ENCODE peak calls at places on chromosomes 11 and 22, in eight cellular contexts. T is SK-N-SH, G is DND-41, K is HepG2, U is mesenchymal stem cell, L is neuronal stem cell, B is NT2/D1, M is kidney. F is an unnamed sample.

GRCh38 chr22:24420977-24421343 is 6.4 kb upstream of the ADORA2A start:
- DNase-seq in M (no peak), B (no peak), U (no peak), T (no peak), L (no peak), G (no peak), K (no peak), F (no peak)

GRCh38 chr11:123483058-123483457 is 53.0 kb downstream of the GRAMD1B start:
- DNase-seq in M (no peak), K (no peak), U (no peak), L (no peak), T (no peak), G (no peak), B (no peak), F (no peak)

GRCh38 chr22:29011200-29011867 is 50.3 kb downstream of the C22orf31 start:
- DNase-seq in M (no peak), L (peak), T (no peak), K (no peak), U (no peak), G (no peak), B (no peak), F (peak)

GRCh38 chr11:45076761-45077160 is 69.7 kb upstream of the PRDM11 start:
- DNase-seq in G (no peak), T (no peak), K (no peak), L (no peak), U (no peak), B (no peak), M (no peak), F (no peak)

GRCh38 chr11:48169706-48170105 is 46.9 kb upstream of the OR4B1 start:
- DNase-seq in T (no peak), U (peak), L (no peak), M (no peak), G (no peak), K (no peak), B (no peak), F (no peak)

GRCh38 chr11:102883132-102883531 is 8.3 kb upstream of the MMP12 start:
- DNase-seq in U (no peak), T (no peak), L (no peak), B (no peak), K (no peak), G (no peak), M (no peak), F (no peak)

GRCh38 chr11:44530413-44531115 is 34.9 kb upstream of the CD82 start:
- DNase-seq in M (no peak), U (peak), L (no peak), G (peak), T (no peak), K (no peak), B (no peak), F (no peak)

GRCh38 chr11:2930705-2931415 is 1.6 kb upstream of the PHLDA2 start:
- DNase-seq in L (peak), K (peak), M (peak), B (peak), T (peak), U (peak), G (no peak), F (peak)

GRCh38 chr11:132106336-132106982 is 736.0 kb downstream of the NTM start:
- DNase-seq in L (no peak), M (no peak), K (no peak), G (no peak), B (no peak), T (no peak), U (no peak), F (no peak)

GRCh38 chr22:48316876-48317250 is 1510.8 kb downstream of the BRD1 start:
- DNase-seq in K (no peak), M (peak), U (no peak), T (no peak), G (no peak), L (no peak), B (no peak), F (no peak)

GRCh38 chr22:40177738-40178416 is at the start of gene TNRC6B:
- DNase-seq in T (peak), K (peak), U (peak), B (peak), G (peak), M (no peak), L (peak), F (peak)

GRCh38 chr11:64170419-64170818 is 4.5 kb upstream of the MACROD1 start:
- DNase-seq in M (no peak), U (no peak), L (no peak), T (no peak), G (no peak), K (no peak), B (no peak), F (no peak)

GRCh38 chr11:85316967-85317366 is 310.2 kb downstream of the DLG2 start:
- DNase-seq in L (no peak), G (no peak), U (no peak), B (no peak), K (no peak), M (no peak), T (no peak), F (no peak)

GRCh38 chr11:27694992-27695391 is 5.3 kb downstream of the BDNF start:
- DNase-seq in K (no peak), L (no peak), G (no peak), M (no peak), B (no peak), U (no peak), T (peak), F (peak)

GRCh38 chr11:64918056-64918455 is 1.0 kb upstream of the ATG2A start:
- DNase-seq in B (no peak), K (peak), U (peak), G (peak), L (no peak), M (no peak), T (no peak), F (peak)

GRCh38 chr11:82557274-82557673 is 176.4 kb downstream of the FAM181B start:
- DNase-seq in M (no peak), U (no peak), L (no peak), G (no peak), K (no peak), B (no peak), T (no peak), F (no peak)

GRCh38 chr11:125901872-125902271 is 1.1 kb downstream of the PUS3 start:
- DNase-seq in K (no peak), U (no peak), G (no peak), T (no peak), B (no peak), M (no peak), L (no peak), F (no peak)
- H3K4me3 ChIP-seq in K (peak), U (no peak), G (peak), T (peak), B (no peak), M (no peak), L (no peak), F (peak)

DNA sequence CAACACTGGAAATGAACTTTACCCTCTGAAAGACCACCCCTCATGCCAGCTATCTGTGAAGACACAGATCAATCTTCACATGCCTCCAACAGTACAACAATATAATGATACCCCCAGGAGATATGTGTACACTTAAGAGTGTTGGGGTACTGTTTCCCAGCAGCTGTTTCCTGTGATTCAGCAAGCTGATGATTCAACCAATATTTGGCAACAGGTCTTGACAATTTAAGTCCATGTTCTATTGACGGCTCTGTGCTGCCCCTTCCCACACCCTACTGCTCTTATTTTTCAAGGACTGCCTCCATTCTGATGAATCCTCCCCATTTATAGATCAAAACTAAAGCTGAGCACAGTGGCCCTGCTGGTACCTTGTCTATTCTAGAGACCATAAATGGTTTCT is 6.6 kb downstream of the SNX19 start:
- DNase-seq in G (no peak), U (peak), M (no peak), L (no peak), B (no peak), K (no peak), T (no peak), F (no peak)
- H3K9ac ChIP-seq in G (no peak), U (peak), M (no peak), L (no peak), B (no peak), K (no peak), T (no peak), F (no peak)

DNA sequence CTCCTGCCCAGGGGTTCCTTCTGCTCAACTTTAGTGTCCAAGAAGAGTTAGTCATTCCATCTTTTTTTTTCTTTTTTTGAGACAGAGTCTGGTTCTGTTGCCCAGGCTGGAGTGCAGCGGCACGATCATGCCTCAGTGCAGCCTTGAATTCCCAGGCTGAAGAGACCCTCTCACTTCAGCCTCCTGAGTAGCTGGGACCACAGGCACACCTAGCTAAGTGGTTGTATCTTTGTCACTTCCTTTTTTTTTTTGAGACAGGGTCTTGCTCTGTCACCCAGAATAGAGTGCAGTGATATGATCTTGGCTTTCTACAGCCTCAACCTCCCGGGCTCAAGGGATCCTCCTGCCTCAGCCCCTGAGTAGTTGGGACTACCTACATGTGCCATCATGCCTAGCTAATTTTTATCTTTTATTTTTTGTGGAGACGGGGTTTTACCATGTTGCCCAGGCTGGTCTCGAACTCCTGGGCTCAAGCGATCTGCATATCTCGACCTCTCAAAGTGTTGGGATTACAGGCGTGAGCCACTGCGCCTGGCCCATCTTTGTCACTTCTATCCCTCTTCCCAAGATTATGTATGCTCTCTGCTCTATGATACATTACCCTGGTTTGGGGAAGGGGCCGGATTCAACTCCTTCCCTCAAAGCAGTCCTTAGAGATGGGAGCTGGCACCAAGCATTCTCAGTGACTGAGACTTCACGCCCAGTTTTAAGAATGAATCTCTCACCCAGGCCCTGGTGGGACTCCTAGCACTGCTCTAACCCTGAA is 10.0 kb downstream of the SSH3 start:
- DNase-seq in B (no peak), M (no peak), K (no peak), L (no peak), T (no peak), U (no peak), G (no peak), F (no peak)
- H3K4me3 ChIP-seq in B (no peak), M (no peak), K (no peak), L (no peak), T (no peak), U (no peak), G (no peak), F (no peak)

GRCh38 chr22:22450343-22450839 is 58.2 kb downstream of the ZNF280B start:
- DNase-seq in K (no peak), G (no peak), B (no peak), M (no peak), L (no peak), U (no peak), T (no peak), F (no peak)
- H3K9ac ChIP-seq in K (no peak), G (no peak), B (no peak), M (no peak), L (no peak), U (no peak), T (no peak), F (no peak)

GRCh38 chr22:37760152-37760551 is 47.6 kb upstream of the GCAT start:
- DNase-seq in U (peak), K (peak), T (no peak), B (no peak), L (no peak), M (no peak), G (no peak), F (no peak)
- H3K4me3 ChIP-seq in U (no peak), K (no peak), T (no peak), B (no peak), L (no peak), M (no peak), G (no peak), F (no peak)

DNA sequence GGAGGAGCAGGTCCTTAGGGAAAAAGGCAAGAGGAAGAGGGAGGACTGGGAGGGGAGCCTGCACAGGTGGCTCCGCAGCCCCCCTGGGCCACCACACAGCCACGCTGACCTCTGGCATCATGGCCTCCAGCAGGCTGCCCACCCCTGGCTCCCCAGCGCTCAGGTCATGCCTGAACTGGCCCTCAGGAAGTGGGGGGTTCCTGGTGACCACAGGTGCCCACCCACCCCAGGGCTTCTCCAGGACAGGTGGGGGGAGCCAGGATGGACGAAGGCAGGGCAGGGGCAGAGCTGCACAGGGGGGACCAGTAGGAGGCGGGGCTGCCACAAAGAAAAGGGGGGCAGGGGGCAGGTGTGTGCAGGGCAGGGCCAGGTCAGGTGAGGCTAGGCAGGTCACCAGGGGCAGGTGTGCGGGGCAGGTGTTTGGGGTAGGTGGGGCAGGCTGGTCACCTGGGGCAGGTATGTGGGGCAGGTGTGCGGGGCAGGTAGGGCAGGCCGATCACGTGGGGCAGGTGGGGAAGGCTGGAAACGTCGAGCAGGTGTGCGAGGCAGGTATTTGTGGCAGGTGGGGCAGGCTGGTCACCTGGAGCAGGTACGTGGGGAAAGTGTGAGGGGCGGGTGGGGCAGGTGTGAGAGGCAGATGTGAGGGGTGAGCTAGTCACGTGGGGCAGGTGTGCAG is 997 bp downstream of the DEAF1 start:
- DNase-seq in L (no peak), M (peak), K (no peak), B (no peak), T (no peak), U (no peak), G (no peak), F (no peak)
- H3K9ac ChIP-seq in L (peak), M (peak), K (peak), B (peak), T (peak), U (peak), G (peak), F (no peak)

GRCh38 chr11:125372911-125373310 is 123.2 kb downstream of the FEZ1 start:
- DNase-seq in L (no peak), U (no peak), G (no peak), M (peak), B (no peak), K (no peak), T (no peak), F (no peak)

GRCh38 chr11:125370561-125371389 is 125.3 kb downstream of the FEZ1 start:
- DNase-seq in T (peak), G (no peak), K (no peak), M (no peak), U (no peak), B (no peak), L (no peak), F (peak)

GRCh38 chr11:125372088-125372487 is 124.0 kb downstream of the FEZ1 start:
- DNase-seq in B (no peak), U (no peak), G (no peak), M (peak), L (no peak), K (no peak), T (no peak), F (no peak)

GRCh38 chr11:125369808-125370207 is 126.3 kb downstream of the FEZ1 start:
- DNase-seq in M (no peak), G (no peak), L (no peak), B (no peak), T (no peak), K (no peak), U (no peak), F (no peak)

GRCh38 chr11:125371451-125371935 is 124.6 kb downstream of the FEZ1 start:
- DNase-seq in L (peak), T (peak), U (no peak), K (no peak), G (no peak), M (no peak), B (peak), F (peak)
- H3K4me3 ChIP-seq in L (no peak), T (no peak), U (no peak), K (no peak), G (no peak), M (no peak), B (no peak), F (peak)

GRCh38 chr11:12770435-12770834 is 96.2 kb downstream of the TEAD1 start:
- DNase-seq in T (no peak), K (no peak), L (no peak), G (no peak), M (no peak), B (no peak), U (no peak), F (no peak)
- H3K9ac ChIP-seq in T (peak), K (no peak), L (no peak), G (no peak), M (no peak), B (no peak), U (peak), F (no peak)

DNA sequence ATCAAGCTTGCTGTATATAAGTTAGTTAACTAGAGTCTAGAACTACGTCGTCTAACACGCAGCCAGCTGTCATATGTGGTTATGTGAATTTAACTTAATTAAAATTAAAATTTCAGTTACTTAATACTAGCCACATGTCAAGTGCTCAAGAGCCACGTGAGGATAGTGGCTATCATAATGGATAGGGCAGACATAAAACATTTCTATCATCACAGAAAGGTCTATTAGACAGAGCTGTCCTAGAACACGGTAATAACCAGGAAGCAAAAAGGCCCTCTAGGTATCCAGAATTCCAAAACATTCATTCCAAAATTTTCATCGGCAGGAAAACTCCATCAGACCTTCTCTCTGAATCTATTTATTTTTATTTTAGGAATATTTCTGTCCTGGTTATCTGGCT is 123.9 kb downstream of the RBFOX2 start:
- DNase-seq in U (no peak), L (no peak), M (no peak), G (no peak), B (no peak), T (no peak), K (no peak), F (no peak)
- H3K4me3 ChIP-seq in U (no peak), L (no peak), M (no peak), G (no peak), B (no peak), T (no peak), K (no peak), F (no peak)

F was measured in neural progenitor cell.